ENCODE peak calls at places on chromosome 20, in five cellular contexts. F is A549, R is GM12891, V is IMR-90, L is NB4. K is an unnamed sample.

GRCh38 chr20:7926767-7927166 is 13.5 kb downstream of the HAO1 start:
- DNase-seq in F (peak), R (no peak), V (peak), L (peak), K (no peak)

GRCh38 chr20:21048841-21049273 is 57.3 kb downstream of the LINC00237 start:
- DNase-seq in F (peak), R (peak), V (no peak), L (peak), K (peak)

GRCh38 chr20:39289316-39289715 is 327.2 kb downstream of the DHX35 start:
- DNase-seq in F (peak), R (no peak), V (no peak), L (peak), K (no peak)

GRCh38 chr20:64254571-64255360 is 782 bp upstream of the PCMTD2 start:
- DNase-seq in F (no peak), R (no peak), V (no peak), L (no peak), K (no peak)

GRCh38 chr20:44083220-44083933 is 103.6 kb downstream of the JPH2 start:
- DNase-seq in F (no peak), R (no peak), V (peak), L (no peak), K (peak)

GRCh38 chr20:20546402-20546801 is 166.0 kb downstream of the RALGAPA2 start:
- DNase-seq in F (no peak), R (no peak), V (no peak), L (no peak), K (no peak)

GRCh38 chr20:32472581-32473207 is 112.4 kb downstream of the NOL4L start:
- DNase-seq in F (no peak), R (no peak), V (no peak), L (no peak), K (no peak)

GRCh38 chr20:64102647-64103354 is 4.6 kb downstream of the NPBWR2 start:
- DNase-seq in F (no peak), R (no peak), V (no peak), L (no peak), K (no peak)

GRCh38 chr20:1165521-1165920 is 19.3 kb downstream of the TMEM74B start:
- DNase-seq in F (no peak), R (no peak), V (no peak), L (no peak), K (no peak)

DNA sequence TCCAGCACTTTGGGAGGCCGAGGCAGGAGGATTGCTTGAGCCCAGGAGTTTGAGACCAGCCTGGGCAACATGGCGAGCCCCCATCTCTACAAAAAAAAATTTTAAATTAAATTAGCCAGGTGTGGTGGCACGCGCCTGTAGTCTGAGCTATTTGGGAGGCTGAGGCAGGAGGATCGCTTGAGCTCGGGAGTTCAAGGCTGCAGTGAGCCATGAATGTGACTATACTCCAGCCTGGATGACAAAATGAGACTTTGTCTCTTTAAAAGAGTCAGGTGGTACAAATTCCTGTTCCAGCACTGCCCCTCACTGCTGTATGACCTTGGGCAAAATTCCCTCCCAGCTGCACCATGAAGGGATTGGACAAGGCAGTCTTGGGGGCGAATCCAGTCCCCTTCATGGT is 28.5 kb downstream of the AHCY start:
- DNase-seq in F (no peak), R (no peak), V (no peak), L (no peak), K (no peak)
- TF ChIP-seq POLR2A in F (no peak), R (no peak), V (no peak), L (no peak), K (no peak)

GRCh38 chr20:46543959-46544358 is 6.5 kb downstream of the OCSTAMP start:
- DNase-seq in F (no peak), R (no peak), V (no peak), L (no peak), K (no peak)
- TF ChIP-seq POLR2A in F (no peak), R (no peak), V (no peak), L (no peak), K (no peak)

DNA sequence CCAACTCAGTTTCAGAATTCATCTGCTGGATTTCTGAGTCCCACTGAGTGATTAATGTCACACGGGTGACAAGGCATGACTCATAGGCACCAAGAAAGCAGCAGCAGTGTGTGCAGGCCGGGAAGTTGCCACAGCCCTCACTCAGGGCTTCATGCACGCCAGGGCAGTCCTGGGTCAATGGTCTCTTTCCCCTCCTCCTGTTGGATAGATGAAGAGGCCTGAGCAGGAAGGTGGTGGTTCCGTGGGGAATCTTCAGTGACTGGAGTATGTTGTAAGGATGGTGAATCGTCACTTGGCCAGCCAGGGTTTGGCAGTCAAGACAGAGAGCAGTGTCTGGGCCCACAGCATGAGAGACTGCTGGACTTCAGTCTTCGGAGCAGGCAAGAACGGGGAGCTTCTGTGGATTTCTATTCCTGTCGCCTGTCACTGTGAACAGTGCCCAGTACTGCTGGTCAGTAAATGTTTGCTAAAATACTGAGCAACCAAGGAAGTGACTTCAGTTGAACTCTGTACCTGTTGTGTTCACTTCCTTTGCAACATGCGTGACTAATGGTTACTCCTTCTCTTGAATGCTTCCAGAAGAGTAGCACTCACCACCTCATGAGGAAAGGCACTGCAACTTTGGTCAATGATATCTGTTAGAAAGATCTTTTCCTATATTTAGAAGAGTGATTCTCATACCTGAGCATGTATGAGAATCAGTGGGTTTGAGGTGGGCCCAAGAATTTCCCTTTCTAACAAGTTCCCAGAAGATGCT is 62.0 kb upstream of the CD93 start:
- DNase-seq in F (peak), R (no peak), V (peak), L (peak), K (peak)
- TF ChIP-seq POLR2A in F (no peak), R (no peak), V (no peak), L (peak), K (no peak)

GRCh38 chr20:38152175-38153010 is 12.7 kb downstream of the TGM2 start:
- DNase-seq in F (peak), R (peak), V (peak), L (peak), K (peak)
- TF ChIP-seq POLR2A in F (no peak), R (no peak), V (no peak), L (no peak), K (peak)

GRCh38 chr20:4161447-4162251 is 146.3 kb upstream of the RNF24 start:
- DNase-seq in F (no peak), R (no peak), V (no peak), L (no peak), K (no peak)
- TF ChIP-seq POLR2A in F (no peak), R (no peak), V (no peak), L (no peak), K (no peak)

GRCh38 chr20:62352402-62353288 is 14.5 kb downstream of the LAMA5 start:
- DNase-seq in F (peak), R (no peak), V (no peak), L (no peak), K (no peak)
- TF ChIP-seq POLR2A in F (no peak), R (no peak), V (no peak), L (no peak), K (no peak)

GRCh38 chr20:49283703-49284625 is 6.1 kb upstream of the ZNFX1 start:
- DNase-seq in F (no peak), R (no peak), V (no peak), L (peak), K (no peak)
- TF ChIP-seq POLR2A in F (no peak), R (peak), V (peak), L (no peak), K (no peak)

GRCh38 chr20:35171438-35171752 is 477 bp upstream of the PROCR start:
- DNase-seq in F (no peak), R (no peak), V (no peak), L (no peak), K (no peak)

GRCh38 chr20:35171753-35172433 is at the start of gene PROCR:
- DNase-seq in F (peak), R (no peak), V (peak), L (peak), K (peak)

GRCh38 chr20:35165221-35166185 is 6.4 kb upstream of the PROCR start:
- DNase-seq in F (no peak), R (no peak), V (no peak), L (no peak), K (no peak)

GRCh38 chr20:35167787-35168186 is 4.1 kb upstream of the PROCR start:
- DNase-seq in F (no peak), R (no peak), V (no peak), L (no peak), K (no peak)

DNA sequence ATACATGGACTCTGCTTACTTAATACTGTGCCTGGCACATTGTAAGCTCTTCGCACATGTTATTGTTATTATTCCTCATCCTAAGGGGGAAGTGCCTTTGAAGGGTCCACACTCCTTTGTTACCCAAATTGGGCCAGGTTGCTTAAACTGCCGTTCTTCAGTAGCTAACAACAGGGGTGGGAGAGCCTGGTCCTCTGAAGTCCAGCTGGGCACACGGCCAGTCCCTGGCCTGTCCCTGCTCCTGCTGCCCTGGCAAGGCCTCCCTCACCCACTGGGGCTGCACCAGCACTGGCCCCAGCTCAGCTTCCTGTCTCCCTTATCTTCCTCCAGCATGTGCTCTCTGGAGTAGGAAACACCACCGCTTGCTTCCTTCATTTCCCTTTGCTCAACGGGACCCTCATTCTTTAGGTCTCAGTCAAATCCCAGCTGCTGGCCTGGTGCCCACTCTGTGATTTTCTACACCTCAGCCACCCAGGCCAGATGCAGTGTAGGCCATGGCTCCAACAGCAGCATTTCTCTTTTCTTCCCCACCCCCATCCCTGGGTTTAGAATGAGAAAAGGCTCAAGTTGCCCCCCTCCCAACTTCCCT is 5.5 kb upstream of the PROCR start:
- DNase-seq in F (no peak), R (no peak), V (no peak), L (peak), K (no peak)
- TF ChIP-seq POLR2A in F (no peak), R (no peak), V (no peak), L (no peak), K (no peak)

GRCh38 chr20:45833030-45833882 is at the start of gene SNX21:
- DNase-seq in F (peak), R (peak), V (peak), L (peak), K (peak)

GRCh38 chr20:45835230-45836224 is 1.9 kb downstream of the SNX21 start:
- DNase-seq in F (no peak), R (no peak), V (peak), L (peak), K (peak)

GRCh38 chr20:45834797-45835161 is 1.2 kb downstream of the SNX21 start:
- DNase-seq in F (no peak), R (no peak), V (no peak), L (no peak), K (no peak)

GRCh38 chr20:45832619-45833018 is 980 bp upstream of the SNX21 start:
- DNase-seq in F (no peak), R (no peak), V (no peak), L (no peak), K (no peak)

DNA sequence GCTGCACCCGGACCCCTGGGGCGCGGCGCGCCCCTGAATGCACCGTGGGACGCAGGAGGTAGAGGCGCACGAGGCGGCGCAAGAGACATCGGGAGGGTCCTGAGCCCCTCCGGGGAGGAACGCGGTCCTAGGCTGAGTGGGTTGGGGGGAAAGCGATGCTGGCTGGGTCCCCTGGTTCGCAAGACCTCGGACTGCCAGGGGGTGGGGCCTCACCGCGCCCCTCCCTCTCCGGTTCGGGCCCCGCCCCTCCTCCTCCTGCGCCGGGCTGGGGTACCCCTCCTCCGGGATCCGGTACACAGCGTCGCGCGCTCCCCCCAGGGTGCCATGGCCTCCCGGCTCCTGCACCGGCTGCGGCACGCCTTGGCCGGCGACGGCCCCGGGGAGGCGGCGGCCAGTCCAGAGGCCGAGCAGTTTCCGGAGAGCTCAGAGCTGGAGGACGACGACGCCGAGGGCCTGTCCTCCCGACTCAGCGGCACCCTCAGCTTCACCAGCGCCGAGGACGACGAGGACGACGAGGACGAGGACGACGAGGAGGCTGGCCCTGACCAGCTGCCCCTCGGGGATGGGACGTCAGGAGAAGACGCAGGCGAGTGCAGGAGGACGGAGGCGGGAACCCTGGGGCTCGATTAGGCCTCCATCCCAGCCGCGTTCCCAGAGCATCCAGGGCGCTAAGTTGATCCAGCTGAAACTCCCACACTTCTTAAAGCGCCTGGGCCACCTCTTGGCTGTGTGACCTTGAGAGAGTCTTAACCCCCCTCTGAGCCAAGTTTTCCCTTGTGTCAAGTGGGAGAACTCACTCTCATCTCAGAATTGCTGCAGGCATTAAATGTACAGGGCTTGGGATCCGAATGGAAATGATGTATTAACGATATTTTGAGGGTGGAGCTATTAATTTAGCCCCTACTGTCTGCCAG is 541 bp downstream of the SNX21 start:
- DNase-seq in F (peak), R (peak), V (peak), L (peak), K (peak)
- TF ChIP-seq POLR2A in F (peak), R (no peak), V (no peak), L (no peak), K (peak)

GRCh38 chr20:50286609-50287008 is 96.0 kb downstream of the CEBPB start:
- DNase-seq in F (peak), R (no peak), V (peak), L (no peak), K (peak)
- TF ChIP-seq POLR2A in F (no peak), R (no peak), V (no peak), L (no peak), K (no peak)

K was measured in H54.